ENCODE peak calls at places on chromosomes 7 and 10, in four cellular contexts. G is PC-3, A is GM23248, J is SK-N-SH. H is an unnamed sample. For H3K9me2, the result is how much of the 10 kb centered on the place peaks cover.

GRCh38 chr7:93894426-93894825 is 3.9 kb upstream of the TFPI2 start:
- DNase-seq in G (peak), J (no peak), A (peak), H (no peak)

GRCh38 chr10:56823849-56824248 is 462.8 kb upstream of the ZWINT start:
- DNase-seq in G (peak), A (peak), J (peak), H (no peak)

GRCh38 chr10:120508393-120508792 is 51.4 kb downstream of the PLPP4 start:
- DNase-seq in G (peak), A (peak), J (no peak), H (no peak)

GRCh38 chr10:47282657-47283018 is 17.4 kb upstream of the GDF10 start:
- DNase-seq in G (no peak), A (no peak), J (no peak), H (no peak)

GRCh38 chr7:104137971-104138370 is 69.8 kb downstream of the ORC5 start:
- DNase-seq in J (no peak), G (peak), A (peak), H (no peak)

GRCh38 chr7:117386125-117386709 is 41.1 kb downstream of the ASZ1 start:
- DNase-seq in G (peak), A (peak), J (no peak), H (no peak)

GRCh38 chr7:157929671-157930070 is 592.9 kb downstream of the DNAJB6 start:
- DNase-seq in G (no peak), A (no peak), J (no peak), H (no peak)

GRCh38 chr10:127293640-127294039 is 97.2 kb upstream of the INSYN2A start:
- DNase-seq in J (no peak), A (no peak), G (no peak), H (no peak)

GRCh38 chr7:68147621-68148238 is 1151.1 kb downstream of the TYW1 start:
- DNase-seq in J (peak), G (no peak), A (no peak), H (no peak)

GRCh38 chr10:100303724-100304319 is 17.3 kb upstream of the BLOC1S2 start:
- DNase-seq in A (peak), J (peak), G (peak), H (peak)

GRCh38 chr7:143354376-143354775 is 8.1 kb downstream of the FAM131B start:
- DNase-seq in G (no peak), J (no peak), A (no peak), H (no peak)

GRCh38 chr10:119859422-119860258 is 13.0 kb downstream of the MCMBP start:
- DNase-seq in J (peak), G (peak), A (peak), H (peak)

GRCh38 chr10:575312-576129 is 113.9 kb downstream of the DIP2C start:
- DNase-seq in A (no peak), J (no peak), G (no peak), H (no peak)

GRCh38 chr7:118264836-118265235 is 40.3 kb downstream of the ANKRD7 start:
- DNase-seq in G (no peak), J (no peak), A (peak), H (no peak)

GRCh38 chr7:153324094-153324493 is 564.5 kb downstream of the ACTR3B start:
- DNase-seq in G (no peak), A (no peak), J (no peak), H (no peak)

GRCh38 chr7:94368371-94368791 is 26.3 kb upstream of the COL1A2 start:
- DNase-seq in G (no peak), J (peak), A (peak), H (peak)

GRCh38 chr7:150383710-150384397 is 4.7 kb downstream of the ZNF775 start:
- DNase-seq in G (no peak), A (no peak), J (peak), H (peak)

GRCh38 chr7:120233338-120233737 is 39.6 kb upstream of the KCND2 start:
- DNase-seq in J (no peak), A (no peak), G (no peak), H (no peak)

GRCh38 chr10:62744136-62744535 is 60.4 kb upstream of the ADO start:
- DNase-seq in A (peak), G (peak), J (no peak), H (no peak)

GRCh38 chr10:116607336-116607735 is 13.4 kb upstream of the PNLIPRP2 start:
- DNase-seq in G (no peak), J (no peak), A (no peak), H (no peak)

GRCh38 chr7:151626422-151627115 is 106.9 kb upstream of the RHEB start:
- DNase-seq in A (peak), G (peak), J (peak), H (peak)

GRCh38 chr7:141676618-141677017 is 25.3 kb downstream of the DENND11 start:
- DNase-seq in G (peak), A (peak), J (no peak), H (no peak)

GRCh38 chr7:27923308-27923980 is 183.5 kb downstream of the TAX1BP1 start:
- DNase-seq in J (no peak), A (peak), G (no peak), H (no peak)

GRCh38 chr7:25801214-25801613 is 350.8 kb upstream of the NFE2L3 start:
- DNase-seq in A (no peak), J (no peak), G (no peak), H (no peak)

GRCh38 chr10:114743552-114744231 is 77.9 kb upstream of the FHIP2A start:
- DNase-seq in A (no peak), J (no peak), G (no peak), H (no peak)

GRCh38 chr10:3487228-3487627 is 297.8 kb downstream of the KLF6 start:
- DNase-seq in A (no peak), G (no peak), J (no peak), H (no peak)

GRCh38 chr10:3482200-3482993 is 302.6 kb downstream of the KLF6 start:
- DNase-seq in J (no peak), A (peak), G (peak), H (peak)

GRCh38 chr10:3485287-3485686 is 299.7 kb downstream of the KLF6 start:
- DNase-seq in G (no peak), A (no peak), J (no peak), H (no peak)

GRCh38 chr10:3484306-3485187 is 300.5 kb downstream of the KLF6 start:
- DNase-seq in J (no peak), G (no peak), A (peak), H (no peak)

GRCh38 chr10:3486346-3487065 is 298.5 kb downstream of the KLF6 start:
- DNase-seq in J (peak), G (peak), A (peak), H (peak)
- H3K27ac ChIP-seq in J (no peak), G (peak), A (no peak), H (peak)

DNA sequence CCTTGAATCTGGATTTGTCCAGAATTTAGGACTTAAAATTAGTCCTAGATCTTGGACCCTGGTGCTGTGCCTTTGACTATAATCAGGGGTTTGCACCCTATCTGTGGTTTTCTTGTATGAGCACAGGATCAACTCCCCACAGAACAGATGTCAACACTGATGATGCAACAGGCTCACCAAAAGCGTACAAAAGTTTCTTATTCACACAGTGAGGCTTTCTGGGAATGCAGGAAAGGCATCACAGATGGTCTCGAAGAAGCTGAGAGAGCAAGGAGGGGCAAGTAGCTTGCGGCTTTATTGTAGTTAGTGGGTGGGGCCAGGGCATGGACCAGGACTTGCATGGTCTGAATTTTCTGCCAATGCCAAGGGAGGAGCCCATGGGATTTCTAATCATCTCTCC is 46.2 kb downstream of the SEC61G start:
- DNase-seq in J (no peak), G (no peak), A (no peak), H (no peak)
- H3K9me2 ChIP-seq in J (under half), G (under half), A (under half), H (under half)

GRCh38 chr10:94324609-94325233 is 38.0 kb downstream of the NOC3L start:
- DNase-seq in A (peak), G (no peak), J (no peak), H (no peak)

GRCh38 chr10:94315975-94316464 is 46.7 kb downstream of the NOC3L start:
- DNase-seq in G (no peak), A (peak), J (no peak), H (peak)

GRCh38 chr10:94314913-94315545 is 47.7 kb downstream of the NOC3L start:
- DNase-seq in G (no peak), J (peak), A (peak), H (peak)

GRCh38 chr10:94320285-94320914 is 42.3 kb downstream of the NOC3L start:
- DNase-seq in G (peak), A (peak), J (peak), H (peak)
- H3K27ac ChIP-seq in G (no peak), A (no peak), J (no peak), H (no peak)

GRCh38 chr7:131897790-131898165 is 341.4 kb upstream of the PODXL start:
- DNase-seq in J (no peak), A (no peak), G (no peak), H (no peak)
- H3K9me2 ChIP-seq in J (under half), A (under half), G (under half), H (under half)